ENCODE peak calls at places on chromosomes 7 and 10, in seven cellular contexts. I is stomach, D is sigmoid colon, J is GM12891, U is endothelial cell of umbilical vein, H is transverse colon, V is heart left ventricle. O is an unnamed sample.

GRCh38 chr7:111089822-111090426 is 1.0 kb upstream of the LRRN3 start:
- DNase-seq in I (no peak), D (no peak), J (no peak), U (peak; percentile 54), H (no peak), V (no peak), O (peak; percentile 51)

GRCh38 chr7:115600196-115600595 is 430.4 kb downstream of the TFEC start:
- DNase-seq in I (no peak), D (no peak), J (no peak), U (no peak), H (no peak), V (no peak), O (no peak)

GRCh38 chr10:8726666-8727065 is 672.2 kb downstream of the GATA3 start:
- DNase-seq in I (no peak), D (no peak), J (no peak), U (no peak), H (no peak), V (no peak), O (no peak)

GRCh38 chr10:13969792-13970140 is 361.0 kb downstream of the FRMD4A start:
- DNase-seq in I (no peak), D (no peak), J (peak; percentile 35), U (no peak), H (no peak), V (no peak), O (no peak)

GRCh38 chr7:127874049-127874636 is 157.1 kb downstream of the LRRC4 start:
- DNase-seq in I (no peak), D (no peak), J (no peak), U (no peak), H (no peak), V (no peak), O (no peak)

GRCh38 chr10:17992266-17992665 is 40.5 kb downstream of the SLC39A12 start:
- DNase-seq in I (no peak), D (no peak), J (no peak), U (no peak), H (no peak), V (no peak), O (no peak)

GRCh38 chr7:30906014-30906413 is 5.6 kb upstream of the AQP1 start:
- DNase-seq in I (no peak), D (no peak), J (no peak), U (no peak), H (peak; percentile 32), V (no peak), O (no peak)

GRCh38 chr10:71219918-71220688 is 7.7 kb downstream of the UNC5B start:
- DNase-seq in I (no peak), D (no peak), J (no peak), U (no peak), H (no peak), V (peak; percentile 4), O (no peak)

GRCh38 chr10:44030681-44031080 is 354.2 kb downstream of the CXCL12 start:
- DNase-seq in I (no peak), D (no peak), J (no peak), U (no peak), H (no peak), V (no peak), O (no peak)

GRCh38 chr10:105252908-105253307 is 611.8 kb downstream of the SORCS3 start:
- DNase-seq in I (no peak), D (no peak), J (no peak), U (no peak), H (no peak), V (no peak), O (no peak)

GRCh38 chr10:45532501-45532900 is 140.1 kb downstream of the ZFAND4 start:
- DNase-seq in I (no peak), D (no peak), J (no peak), U (peak; percentile 4), H (no peak), V (no peak), O (peak; percentile 11)

GRCh38 chr10:102599565-102600327 is 44.5 kb upstream of the TRIM8 start:
- DNase-seq in I (peak; percentile 35), D (peak; percentile 55), J (no peak), U (peak; percentile 98), H (no peak), V (peak; percentile 50), O (peak; percentile 96)

GRCh38 chr7:139543801-139544603 is 20.5 kb downstream of the CLEC2L start:
- DNase-seq in I (no peak), D (no peak), J (no peak), U (no peak), H (no peak), V (no peak), O (peak; percentile 15)

GRCh38 chr10:16986406-16987128 is 143.0 kb downstream of the CUBN start:
- DNase-seq in I (no peak), D (no peak), J (no peak), U (peak; percentile 88), H (no peak), V (no peak), O (no peak)

GRCh38 chr10:65235266-65235665 is 1690.6 kb upstream of the LRRTM3 start:
- DNase-seq in I (no peak), D (no peak), J (no peak), U (no peak), H (no peak), V (no peak), O (no peak)

GRCh38 chr10:67110286-67110685 is 184.4 kb downstream of the LRRTM3 start:
- DNase-seq in I (no peak), D (no peak), J (no peak), U (no peak), H (no peak), V (no peak), O (no peak)

GRCh38 chr10:132630156-132630555 is 92.6 kb downstream of the INPP5A start:
- DNase-seq in I (no peak), D (peak; percentile 55), J (no peak), U (no peak), H (no peak), V (no peak), O (no peak)

GRCh38 chr10:132632091-132632561 is 94.5 kb downstream of the INPP5A start:
- DNase-seq in I (no peak), D (peak; percentile 74), J (no peak), U (no peak), H (no peak), V (peak; percentile 77), O (no peak)

GRCh38 chr10:132628966-132629900 is 91.6 kb downstream of the INPP5A start:
- DNase-seq in I (no peak), D (peak; percentile 81), J (no peak), U (no peak), H (no peak), V (no peak), O (no peak)

GRCh38 chr10:132631348-132631735 is 93.8 kb downstream of the INPP5A start:
- DNase-seq in I (peak; percentile 78), D (peak; percentile 96), J (no peak), U (no peak), H (peak; percentile 45), V (peak; percentile 86), O (no peak)

DNA sequence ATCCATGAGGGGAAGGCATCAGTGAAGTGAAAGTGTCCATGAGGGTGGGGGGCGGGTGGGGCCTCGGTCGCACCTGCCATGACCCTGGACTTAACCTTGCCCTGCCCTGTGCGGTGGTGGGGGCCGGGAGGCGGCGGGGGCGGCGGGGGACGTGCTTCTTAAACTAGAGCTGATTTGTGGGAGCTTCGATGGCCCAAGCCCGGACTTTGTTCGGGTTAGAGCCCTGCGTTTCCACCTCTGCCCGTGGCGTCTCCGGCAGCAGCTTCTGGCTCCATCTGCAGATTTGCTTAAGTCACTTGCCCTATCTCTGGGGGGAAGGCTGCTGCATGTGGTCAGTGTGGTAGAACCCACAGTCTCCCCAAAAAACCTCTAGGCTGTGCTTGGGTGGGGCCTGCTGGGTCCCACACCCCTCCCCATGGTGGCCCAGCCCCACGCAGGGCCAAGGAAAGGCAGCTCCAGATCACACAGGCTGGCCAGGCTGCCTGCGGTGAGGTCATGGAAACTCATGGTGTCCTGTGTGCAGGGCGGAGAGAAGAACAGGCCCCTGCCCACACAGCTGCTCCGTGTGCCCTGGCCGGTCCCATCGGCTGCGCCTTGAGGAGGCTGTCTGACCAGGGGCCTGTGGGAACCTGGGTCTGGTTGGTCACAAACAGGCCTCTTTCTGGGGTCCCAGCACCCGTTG is 93.2 kb downstream of the INPP5A start:
- DNase-seq in I (peak; percentile 70), D (peak; percentile 95), J (no peak), U (no peak), H (peak; percentile 49), V (peak; percentile 87), O (no peak)
- TF ChIP-seq POLR2A in I (no peak), D (no peak), J (no peak), U (no peak), H (no peak), V (no peak), O (no peak)

DNA sequence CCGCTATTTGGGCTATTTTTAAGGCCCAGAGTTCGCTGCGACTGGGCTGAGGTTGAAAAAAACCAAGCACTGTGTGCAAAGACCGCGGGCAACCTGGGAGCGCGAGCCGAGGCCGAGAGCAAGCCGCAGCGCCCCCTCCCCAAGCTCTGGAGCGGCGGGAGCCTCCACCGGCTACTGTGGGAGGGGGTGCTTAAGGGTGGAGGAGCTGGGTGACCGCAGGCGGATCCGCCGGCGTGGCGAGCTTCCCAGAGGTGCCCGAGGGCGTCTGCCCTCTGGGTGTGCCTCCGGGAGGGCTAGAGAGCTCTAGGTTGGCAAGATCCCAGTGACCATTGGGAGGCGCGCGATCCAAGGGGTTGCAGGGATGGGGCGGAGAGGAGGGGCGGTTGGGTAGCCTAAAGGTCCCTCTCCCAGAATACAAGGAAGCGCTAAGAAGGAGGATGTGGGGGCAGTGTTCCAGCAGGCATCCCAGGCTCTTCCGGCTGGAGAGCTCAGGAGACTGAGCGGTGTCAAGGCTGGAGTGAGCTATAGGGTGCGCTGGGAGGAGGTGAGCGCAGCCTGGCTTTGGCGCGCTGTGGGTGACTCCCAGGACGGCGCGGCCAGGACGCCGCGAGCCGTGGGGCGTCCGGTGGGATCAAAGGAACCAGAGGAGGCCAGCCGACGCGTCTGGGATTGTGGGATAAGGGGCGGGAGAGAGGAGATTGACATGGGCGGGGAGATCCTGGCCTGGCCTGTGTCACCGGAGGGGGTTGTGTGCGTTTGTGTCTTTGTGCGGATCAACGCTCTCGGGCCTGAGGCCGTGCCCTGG is 8.0 kb downstream of the DLX5 start:
- DNase-seq in I (no peak), D (no peak), J (no peak), U (no peak), H (no peak), V (no peak), O (no peak)
- TF ChIP-seq POLR2A in I (no peak), D (no peak), J (no peak), U (no peak), H (no peak), V (no peak), O (no peak)

DNA sequence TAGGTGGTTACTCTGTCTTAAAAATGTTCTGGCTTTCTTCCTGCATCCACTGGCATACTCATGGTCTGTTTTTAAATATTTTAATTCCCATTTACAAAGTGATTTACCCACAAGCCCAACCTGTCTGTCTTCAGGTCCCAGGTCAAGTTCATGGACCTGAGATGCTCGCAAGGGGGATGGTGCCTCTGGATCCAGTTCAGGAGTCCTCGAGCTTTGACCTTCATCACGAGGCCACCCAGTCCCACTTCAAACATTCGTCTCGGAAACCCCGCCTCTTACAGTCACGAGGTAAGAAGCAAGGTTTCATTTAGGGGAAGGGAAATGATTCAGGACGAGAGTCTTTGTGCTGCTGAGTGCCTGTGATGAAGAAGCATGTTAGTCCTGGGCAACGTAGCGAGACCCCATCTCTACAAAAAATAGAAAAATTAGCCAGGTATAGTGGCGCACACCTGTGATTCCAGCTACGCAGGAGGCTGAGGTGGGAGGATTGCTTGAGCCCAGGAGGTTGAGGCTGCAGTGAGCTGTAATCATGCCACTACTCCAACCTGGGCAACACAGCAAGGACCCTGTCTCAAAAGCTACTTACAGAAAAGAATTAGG is 8.7 kb downstream of the ZKSCAN1 start:
- DNase-seq in I (no peak), D (no peak), J (no peak), U (no peak), H (no peak), V (no peak), O (no peak)
- TF ChIP-seq POLR2A in I (no peak), D (no peak), J (no peak), U (no peak), H (no peak), V (no peak), O (no peak)

GRCh38 chr10:119205926-119206602 is 1.3 kb upstream of the GRK5 start:
- DNase-seq in I (peak; percentile 59), D (peak; percentile 87), J (no peak), U (no peak), H (peak; percentile 77), V (peak; percentile 88), O (peak; percentile 49)
- TF ChIP-seq POLR2A in I (no peak), D (no peak), J (peak; percentile 42), U (no peak), H (no peak), V (no peak), O (no peak)

O was measured in erythroblast.